ENCODE peak calls at places on chromosomes 12 and 14, in nine cellular contexts. E is A172, W is progenitor cell of endocrine pancreas, C is mucosa of gallbladder, I is LoVo, L is heart right ventricle, X is HT-29, B is substantia nigra, Y is WTC11. N is an unnamed sample.

GRCh38 chr12:115988629-115989563 is 288.6 kb downstream of the MED13L start:
- DNase-seq in B (no peak), Y (no peak), W (no peak), I (no peak), C (no peak), X (no peak), E (no peak), L (no peak), N (no peak)

GRCh38 chr12:89464974-89465592 is 59.5 kb downstream of the GALNT4 start:
- DNase-seq in C (no peak), Y (no peak), E (no peak), L (no peak), X (no peak), B (no peak), I (no peak), W (no peak), N (no peak)

GRCh38 chr14:58353516-58354299 is 42.0 kb upstream of the TOMM20L start:
- DNase-seq in C (no peak), W (no peak), I (peak), X (no peak), B (no peak), Y (no peak), E (peak), L (no peak), N (no peak)

GRCh38 chr12:70845268-70845667 is 75.3 kb downstream of the PTPRR start:
- DNase-seq in X (no peak), I (no peak), E (no peak), W (no peak), B (no peak), C (no peak), L (no peak), Y (no peak), N (no peak)

GRCh38 chr14:41606249-41607118 is at the start of gene LRFN5:
- DNase-seq in L (peak), W (peak), E (no peak), B (no peak), I (no peak), C (no peak), Y (peak), X (no peak), N (peak)

GRCh38 chr12:16300222-16300621 is 22.7 kb upstream of the SLC15A5 start:
- DNase-seq in X (no peak), L (no peak), B (no peak), C (no peak), I (no peak), Y (no peak), W (no peak), E (no peak), N (no peak)

GRCh38 chr14:97177016-97177415 is 379.8 kb downstream of the VRK1 start:
- DNase-seq in E (peak), X (peak), C (no peak), W (no peak), B (no peak), Y (no peak), L (no peak), I (peak), N (no peak)

GRCh38 chr12:6451348-6452244 is at the start of gene TAPBPL:
- DNase-seq in X (peak), I (peak), C (peak), W (peak), B (peak), Y (peak), L (peak), E (peak), N (peak)

GRCh38 chr12:95942532-95943230 is at the start of gene CCDC38:
- DNase-seq in W (peak), L (peak), E (peak), Y (peak), B (peak), C (peak), X (peak), I (peak), N (peak)

GRCh38 chr12:44696542-44696941 is 179.6 kb downstream of the NELL2 start:
- DNase-seq in C (no peak), W (no peak), B (no peak), I (no peak), E (peak), Y (no peak), X (no peak), L (no peak), N (no peak)

GRCh38 chr14:72401632-72402428 is 469.6 kb downstream of the RGS6 start:
- DNase-seq in E (no peak), Y (no peak), W (no peak), L (no peak), X (no peak), I (no peak), B (no peak), C (no peak), N (no peak)

GRCh38 chr12:31710021-31710818 is 18.6 kb downstream of the AMN1 start:
- DNase-seq in Y (no peak), B (no peak), W (no peak), E (no peak), I (no peak), L (no peak), X (no peak), C (no peak), N (no peak)

GRCh38 chr12:124786065-124786964 is 77.3 kb downstream of the SCARB1 start:
- DNase-seq in C (peak), I (no peak), X (peak), W (peak), E (peak), B (peak), L (peak), Y (peak), N (peak)

GRCh38 chr14:56027916-56028637 is 90.1 kb upstream of the PELI2 start:
- DNase-seq in E (no peak), C (no peak), L (no peak), I (no peak), B (no peak), X (no peak), W (no peak), Y (no peak), N (no peak)

GRCh38 chr12:95625012-95625411 is 73.7 kb upstream of the USP44 start:
- DNase-seq in B (no peak), W (no peak), Y (no peak), C (peak), X (no peak), I (no peak), E (no peak), L (no peak), N (no peak)

GRCh38 chr14:106436310-106436905 is 910.0 kb downstream of the TMEM121 start:
- DNase-seq in I (peak), Y (peak), E (no peak), B (no peak), C (peak), L (no peak), W (no peak), X (peak), N (peak)

GRCh38 chr14:104138098-104138890 is at the start of gene KIF26A:
- DNase-seq in I (peak), X (no peak), L (peak), W (peak), B (no peak), E (peak), Y (peak), C (no peak), N (no peak)

GRCh38 chr12:108399514-108399913 is 60.4 kb upstream of the CMKLR1 start:
- DNase-seq in E (no peak), L (peak), X (no peak), W (no peak), B (no peak), Y (no peak), C (no peak), I (no peak), N (no peak)

GRCh38 chr12:69555461-69555860 is 29.8 kb upstream of the CCT2 start:
- DNase-seq in L (no peak), Y (no peak), E (peak), X (no peak), W (no peak), C (no peak), B (no peak), I (peak), N (no peak)

GRCh38 chr12:30967026-30967425 is 40.5 kb downstream of the TSPAN11 start:
- DNase-seq in W (no peak), E (no peak), C (no peak), X (no peak), L (no peak), I (no peak), B (no peak), Y (no peak), N (no peak)

GRCh38 chr12:41967668-41968649 is 176.7 kb downstream of the GXYLT1 start:
- DNase-seq in X (no peak), W (no peak), I (no peak), C (no peak), Y (peak), E (peak), B (no peak), L (no peak), N (no peak)

GRCh38 chr12:123034022-123034541 is 53.6 kb downstream of the ARL6IP4 start:
- DNase-seq in C (no peak), L (no peak), W (no peak), E (no peak), X (no peak), B (no peak), I (no peak), Y (no peak), N (no peak)

GRCh38 chr14:93239869-93240677 is 33.0 kb downstream of the UBR7 start:
- DNase-seq in W (no peak), E (peak), I (peak), Y (no peak), X (peak), L (no peak), B (no peak), C (no peak), N (no peak)

GRCh38 chr12:46752396-46752795 is 73.4 kb downstream of the SLC38A4 start:
- DNase-seq in X (peak), B (no peak), W (no peak), Y (no peak), C (no peak), I (no peak), E (no peak), L (no peak), N (no peak)

GRCh38 chr12:102548543-102548942 is 68.2 kb upstream of the IGF1 start:
- DNase-seq in E (peak), L (peak), I (no peak), B (no peak), X (no peak), Y (no peak), W (no peak), C (peak), N (no peak)

N was measured in midbrain.